ENCODE peak calls at places on chromosomes 13 and 19, in seven cellular contexts. W is progenitor cell of endocrine pancreas, P is fibroblast of pulmonary artery, G is adrenal gland, Q is AG04450, R is epithelial cell of esophagus, A is tibial nerve. F is an unnamed sample.

GRCh38 chr19:14113762-14114414 is 3.7 kb downstream of the PRKACA start:
- DNase-seq in G (no peak), W (no peak), P (no peak), A (no peak), R (no peak), Q (no peak), F (no peak)

GRCh38 chr13:52164989-52165388 is 5.6 kb upstream of the NEK3 start:
- DNase-seq in Q (no peak), A (no peak), G (no peak), P (no peak), R (no peak), W (no peak), F (no peak)

GRCh38 chr13:113405481-113406300 is 41.8 kb upstream of the GRTP1 start:
- DNase-seq in A (peak; percentile 8), R (no peak), P (no peak), W (no peak), G (no peak), Q (no peak), F (no peak)

GRCh38 chr13:88189724-88190123 is 518.6 kb downstream of the SLITRK5 start:
- DNase-seq in W (no peak), P (no peak), A (no peak), R (no peak), G (no peak), Q (no peak), F (no peak)

GRCh38 chr13:111449041-111449440 is 128.6 kb downstream of the TEX29 start:
- DNase-seq in R (no peak), W (no peak), A (no peak), Q (no peak), G (no peak), P (no peak), F (no peak)

GRCh38 chr13:72864142-72865035 is 82.5 kb downstream of the PIBF1 start:
- DNase-seq in Q (peak; percentile 15), G (no peak), R (no peak), P (no peak), W (no peak), A (no peak), F (no peak)

GRCh38 chr19:35144259-35144599 is 1.2 kb downstream of the FXYD7 start:
- DNase-seq in A (no peak), R (no peak), G (no peak), W (no peak), Q (no peak), P (no peak), F (no peak)

GRCh38 chr13:40272776-40273139 is 393.7 kb downstream of the FOXO1 start:
- DNase-seq in W (no peak), Q (no peak), G (no peak), P (peak; percentile 50), R (peak; percentile 69), A (no peak), F (peak; percentile 48)

GRCh38 chr19:47661161-47661560 is 52.1 kb upstream of the EHD2 start:
- DNase-seq in R (no peak), P (peak; percentile 21), G (peak; percentile 96), A (no peak), W (no peak), Q (no peak), F (no peak)

GRCh38 chr19:29665826-29666633 is 769 bp downstream of the PLEKHF1 start:
- DNase-seq in Q (no peak), A (no peak), R (peak; percentile 36), W (no peak), P (peak; percentile 70), G (peak; percentile 69), F (peak; percentile 64)

GRCh38 chr19:4568884-4569283 is 9.4 kb upstream of the SEMA6B start:
- DNase-seq in A (no peak), P (no peak), R (no peak), W (no peak), Q (no peak), G (no peak), F (no peak)

GRCh38 chr19:33373701-33374405 is at the start of gene CEBPG:
- DNase-seq in Q (no peak), G (peak; percentile 52), R (peak; percentile 54), A (no peak), P (peak; percentile 56), W (peak; percentile 69), F (peak; percentile 71)

GRCh38 chr19:44846455-44847143 is 502 bp downstream of the NECTIN2 start:
- DNase-seq in W (peak; percentile 62), R (peak; percentile 12), G (peak; percentile 63), Q (no peak), P (peak; percentile 35), A (no peak), F (peak; percentile 47)

GRCh38 chr19:45939792-45940514 is 25.4 kb upstream of the NANOS2 start:
- DNase-seq in Q (no peak), G (no peak), A (no peak), R (no peak), P (no peak), W (no peak), F (no peak)

GRCh38 chr13:33560722-33561121 is 257.2 kb upstream of the RFC3 start:
- DNase-seq in Q (no peak), P (peak; percentile 6), G (no peak), W (no peak), A (no peak), R (no peak), F (no peak)

GRCh38 chr13:110447058-110447511 is 114.4 kb downstream of the RAB20 start:
- DNase-seq in Q (no peak), W (no peak), P (no peak), G (no peak), A (no peak), R (no peak), F (peak; percentile 83)

GRCh38 chr13:49814551-49815270 is 22.2 kb upstream of the KPNA3 start:
- DNase-seq in A (no peak), P (no peak), W (no peak), G (no peak), Q (no peak), R (no peak), F (no peak)

GRCh38 chr19:1851581-1852293 is 3.5 kb upstream of the REXO1 start:
- DNase-seq in Q (no peak), R (no peak), W (no peak), A (no peak), P (no peak), G (no peak), F (no peak)

GRCh38 chr13:114260818-114261217 is 20.6 kb upstream of the UPF3A start:
- DNase-seq in G (no peak), W (no peak), P (no peak), Q (no peak), R (no peak), A (no peak), F (no peak)

GRCh38 chr19:55305491-55305890 is 19.6 kb downstream of the TMEM150B start:
- DNase-seq in W (no peak), P (peak; percentile 31), R (peak; percentile 46), Q (no peak), G (peak; percentile 63), A (no peak), F (peak; percentile 32)

GRCh38 chr13:28138756-28139470 is 568 bp downstream of the PAN3 start:
- DNase-seq in A (peak; percentile 53), R (peak; percentile 91), Q (peak; percentile 85), W (peak; percentile 67), G (peak; percentile 90), P (peak; percentile 96), F (peak; percentile 95)

GRCh38 chr19:43739836-43740235 is 14.9 kb downstream of the SMG9 start:
- DNase-seq in G (no peak), R (peak; percentile 79), W (no peak), Q (no peak), A (no peak), P (no peak), F (no peak)

GRCh38 chr19:39428309-39429112 is 7.2 kb downstream of the RPS16 start:
- DNase-seq in W (no peak), P (peak; percentile 94), Q (peak; percentile 85), R (no peak), A (peak; percentile 46), G (peak; percentile 70), F (peak; percentile 96)
- TF ChIP-seq CTCF in W (no peak), P (no peak), Q (no peak), R (no peak), A (no peak), G (no peak), F (no peak)

GRCh38 chr13:30898721-30899188 is 7.3 kb upstream of the MEDAG start:
- DNase-seq in Q (peak; percentile 89), R (peak; percentile 57), A (peak; percentile 31), P (peak; percentile 98), G (peak; percentile 15), W (no peak), F (peak; percentile 99)

GRCh38 chr13:30889196-30889690 is 16.8 kb upstream of the MEDAG start:
- DNase-seq in P (no peak), W (no peak), A (no peak), Q (no peak), G (no peak), R (no peak), F (no peak)

GRCh38 chr13:30898070-30898469 is 8.0 kb upstream of the MEDAG start:
- DNase-seq in G (no peak), A (no peak), W (no peak), R (no peak), Q (no peak), P (no peak), F (no peak)

GRCh38 chr13:30895773-30896172 is 10.3 kb upstream of the MEDAG start:
- DNase-seq in R (peak; percentile 82), Q (peak; percentile 71), P (peak; percentile 97), G (no peak), W (no peak), A (peak; percentile 58), F (peak; percentile 92)

GRCh38 chr13:30892966-30893365 is 13.1 kb upstream of the MEDAG start:
- DNase-seq in W (peak; percentile 21), A (no peak), R (peak; percentile 23), P (peak; percentile 69), G (no peak), Q (no peak), F (peak; percentile 56)
- TF ChIP-seq CTCF in W (peak; percentile 59), A (no peak), R (peak; percentile 37), P (peak; percentile 72), G (no peak), Q (peak; percentile 60), F (peak; percentile 74)

GRCh38 chr13:109136873-109137272 is 507.5 kb downstream of the MYO16 start:
- DNase-seq in A (no peak), W (no peak), P (no peak), G (no peak), R (no peak), Q (no peak), F (no peak)

GRCh38 chr13:109131698-109132257 is 502.4 kb downstream of the MYO16 start:
- DNase-seq in P (peak; percentile 24), R (no peak), A (no peak), W (no peak), Q (no peak), G (no peak), F (peak; percentile 19)

GRCh38 chr13:109139346-109139745 is 509.9 kb downstream of the MYO16 start:
- DNase-seq in R (no peak), Q (no peak), P (no peak), W (no peak), G (no peak), A (no peak), F (no peak)

GRCh38 chr13:109130093-109130835 is 500.9 kb downstream of the MYO16 start:
- DNase-seq in Q (no peak), G (no peak), R (no peak), P (no peak), A (no peak), W (no peak), F (no peak)

GRCh38 chr13:109135018-109135417 is 505.6 kb downstream of the MYO16 start:
- DNase-seq in G (no peak), R (no peak), Q (no peak), P (no peak), W (no peak), A (no peak), F (no peak)
- TF ChIP-seq CTCF in G (no peak), R (peak; percentile 13), Q (no peak), P (no peak), W (peak; percentile 27), A (no peak), F (peak; percentile 25)

GRCh38 chr19:49614096-49614857 is 23.3 kb downstream of the PRR12 start:
- DNase-seq in W (no peak), Q (peak; percentile 27), R (peak; percentile 74), P (peak; percentile 78), A (no peak), G (peak; percentile 59), F (peak; percentile 91)
- TF ChIP-seq CTCF in W (no peak), Q (no peak), R (no peak), P (peak; percentile 9), A (no peak), G (no peak), F (peak; percentile 37)